ENCODE peak calls at places on chromosome 9, in ten cellular contexts. Z, A, H, M, F, G, E, Q, O and J are unnamed samples. For H3K9me3, the result is how much of the 10 kb centered on the place peaks cover.

GRCh38 chr9:24616858-24617257 is 71.2 kb upstream of the IZUMO3 start:
- DNase-seq in Z (no peak), A (no peak), H (no peak), M (no peak), F (no peak), G (no peak), E (peak), Q (no peak), O (no peak), J (no peak)

GRCh38 chr9:108569624-108570023 is 286.2 kb downstream of the ACTL7B start:
- DNase-seq in Z (peak), A (no peak), H (no peak), M (no peak), F (no peak), G (no peak), E (no peak), Q (no peak), O (no peak), J (no peak)

GRCh38 chr9:125694478-125694877 is 12.5 kb downstream of the MAPKAP1 start:
- DNase-seq in Z (no peak), A (no peak), H (no peak), M (no peak), F (no peak), G (no peak), E (peak), Q (no peak), O (no peak), J (peak)

GRCh38 chr9:31355965-31356364 is 1028.5 kb upstream of the ACO1 start:
- DNase-seq in Z (no peak), A (no peak), H (no peak), M (no peak), F (no peak), G (no peak), E (no peak), Q (no peak), O (no peak), J (no peak)

GRCh38 chr9:31908158-31908890 is 476.1 kb upstream of the ACO1 start:
- DNase-seq in Z (no peak), A (no peak), H (no peak), M (no peak), F (no peak), G (no peak), E (no peak), Q (no peak), O (no peak), J (no peak)

GRCh38 chr9:114754574-114754973 is 51.3 kb downstream of the TNFSF15 start:
- DNase-seq in Z (no peak), A (no peak), H (peak), M (no peak), F (no peak), G (no peak), E (no peak), Q (no peak), O (no peak), J (no peak)

GRCh38 chr9:98550206-98550820 is 158.4 kb downstream of the GABBR2 start:
- DNase-seq in Z (no peak), A (no peak), H (no peak), M (no peak), F (no peak), G (no peak), E (no peak), Q (peak), O (no peak), J (no peak)

GRCh38 chr9:5801739-5802113 is 31.2 kb downstream of the ERMP1 start:
- DNase-seq in Z (no peak), A (no peak), H (no peak), M (no peak), F (no peak), G (no peak), E (no peak), Q (no peak), O (no peak), J (no peak)

GRCh38 chr9:79287152-79287766 is 284.5 kb upstream of the TLE4 start:
- DNase-seq in Z (no peak), A (no peak), H (no peak), M (no peak), F (no peak), G (no peak), E (no peak), Q (no peak), O (no peak), J (no peak)

GRCh38 chr9:137725598-137725997 is 106.8 kb downstream of the EHMT1 start:
- DNase-seq in Z (no peak), A (no peak), H (no peak), M (no peak), F (no peak), G (no peak), E (no peak), Q (no peak), O (no peak), J (no peak)

GRCh38 chr9:37030591-37030939 is 3.5 kb downstream of the PAX5 start:
- DNase-seq in Z (no peak), A (no peak), H (peak), M (no peak), F (no peak), G (no peak), E (no peak), Q (no peak), O (no peak), J (no peak)

GRCh38 chr9:90189306-90189705 is 453.3 kb downstream of the DIRAS2 start:
- DNase-seq in Z (no peak), A (no peak), H (peak), M (no peak), F (no peak), G (no peak), E (no peak), Q (no peak), O (no peak), J (no peak)

GRCh38 chr9:129281506-129282145 is 103.6 kb upstream of the IER5L start:
- DNase-seq in Z (no peak), A (no peak), H (peak), M (no peak), F (peak), G (no peak), E (no peak), Q (peak), O (peak), J (no peak)

GRCh38 chr9:121271368-121272351 is 3.7 kb downstream of the GSN start:
- DNase-seq in Z (no peak), A (peak), H (no peak), M (peak), F (no peak), G (no peak), E (no peak), Q (peak), O (peak), J (no peak)
- H3K4me3 ChIP-seq in Z (no peak), A (peak), H (no peak), M (peak), F (no peak), G (no peak), E (no peak), Q (peak), O (peak), J (no peak)

DNA sequence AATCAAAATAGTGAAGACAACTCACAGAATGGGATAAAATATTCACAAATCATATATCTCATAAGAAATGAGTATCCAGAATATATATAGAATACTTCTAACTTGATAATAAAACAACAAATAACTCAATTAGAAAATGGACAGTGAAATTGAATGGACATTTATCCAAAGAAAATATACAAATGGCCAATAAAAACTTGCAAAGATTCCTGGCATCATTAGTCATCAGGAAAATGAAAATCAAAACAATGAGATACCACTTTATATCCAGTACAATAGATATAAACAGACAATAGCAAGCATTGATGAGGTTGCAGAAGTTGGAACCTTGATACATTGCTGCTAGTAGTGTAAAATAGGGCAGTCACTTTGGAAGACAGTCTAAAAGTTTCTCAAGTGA is 12.8 kb upstream of the TLR4 start:
- DNase-seq in Z (no peak), A (no peak), H (no peak), M (no peak), F (no peak), G (no peak), E (no peak), Q (no peak), O (no peak), J (no peak)
- H3K9me3 ChIP-seq in Z (under half), A (under half), H (under half), M (under half), F (under half), G (under half), E (under half), Q (under half), O (under half), J (under half)

GRCh38 chr9:112868956-112869594 is 21.6 kb downstream of the SLC46A2 start:
- DNase-seq in Z (no peak), A (no peak), H (no peak), M (no peak), F (no peak), G (no peak), E (no peak), Q (peak), O (no peak), J (no peak)
- H3K4me3 ChIP-seq in Z (no peak), A (no peak), H (no peak), M (no peak), F (no peak), G (no peak), E (no peak), Q (no peak), O (no peak), J (no peak)

GRCh38 chr9:976805-977360 is 428 bp downstream of the DMRT3 start:
- DNase-seq in Z (no peak), A (no peak), H (no peak), M (no peak), F (no peak), G (peak), E (no peak), Q (no peak), O (no peak), J (no peak)
- H3K9me3 ChIP-seq in Z (under half), A (under half), H (under half), M (under half), F (under half), G (under half), E (under half), Q (under half), O (under half), J (under half)

DNA sequence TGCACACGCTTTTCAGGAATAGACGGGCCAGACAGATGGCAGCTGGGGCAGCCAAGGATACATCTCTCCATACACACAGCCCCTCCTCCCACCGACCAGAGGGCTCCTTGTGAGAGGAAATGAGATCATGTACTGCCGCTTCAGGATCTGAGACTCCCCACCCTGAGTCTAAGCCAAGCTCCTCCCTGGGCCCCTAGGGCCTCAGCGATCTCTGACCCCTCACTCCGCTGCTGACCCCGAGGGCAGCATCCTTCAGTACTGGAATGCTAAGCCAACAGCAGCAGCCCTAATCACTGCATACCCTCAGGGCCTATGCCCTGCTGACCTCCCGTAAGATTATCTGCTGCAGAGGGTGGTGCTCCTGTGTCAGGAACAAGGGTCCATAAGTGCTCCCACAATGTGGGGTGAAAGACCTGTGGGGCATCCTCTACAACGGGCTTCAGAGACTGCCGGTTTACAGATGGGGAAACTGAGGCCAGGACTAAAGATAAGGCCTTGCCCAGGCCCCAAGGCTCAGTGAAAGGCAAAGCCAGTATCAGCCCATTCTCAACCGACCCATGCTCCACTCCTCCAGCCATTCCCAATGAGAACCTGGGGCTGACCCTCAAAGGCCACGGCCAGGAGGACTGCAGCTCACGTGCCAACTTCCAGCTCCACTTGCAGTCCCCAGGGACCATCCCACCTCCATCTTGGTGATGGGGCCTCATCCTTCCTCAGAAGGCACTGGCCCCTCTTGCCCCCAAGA is 37.5 kb downstream of the BICD2 start:
- DNase-seq in Z (no peak), A (no peak), H (peak), M (no peak), F (no peak), G (no peak), E (no peak), Q (no peak), O (peak), J (no peak)
- H3K4me3 ChIP-seq in Z (no peak), A (no peak), H (no peak), M (no peak), F (no peak), G (no peak), E (no peak), Q (no peak), O (no peak), J (no peak)

GRCh38 chr9:33254211-33254610 is 10.3 kb downstream of the BAG1 start:
- DNase-seq in Z (no peak), A (no peak), H (no peak), M (no peak), F (no peak), G (no peak), E (no peak), Q (no peak), O (no peak), J (no peak)
- H3K9me3 ChIP-seq in Z (under half), A (under half), H (under half), M (under half), F (under half), G (under half), E (under half), Q (under half), O (under half), J (under half)

GRCh38 chr9:133738806-133739150 is 626 bp upstream of the SARDH start:
- DNase-seq in Z (no peak), A (no peak), H (no peak), M (no peak), F (no peak), G (no peak), E (no peak), Q (peak), O (no peak), J (no peak)
- H3K4me3 ChIP-seq in Z (no peak), A (no peak), H (no peak), M (no peak), F (no peak), G (no peak), E (no peak), Q (no peak), O (no peak), J (no peak)

GRCh38 chr9:122527193-122527592 is at the start of gene OR1N1:
- DNase-seq in Z (no peak), A (no peak), H (no peak), M (no peak), F (no peak), G (no peak), E (no peak), Q (no peak), O (no peak), J (no peak)
- H3K9me3 ChIP-seq in Z (under half), A (under half), H (under half), M (under half), F (under half), G (under half), E (under half), Q (under half), O (under half), J (under half)

GRCh38 chr9:22008662-22009562 is at the start of gene CDKN2B:
- DNase-seq in Z (peak), A (peak), H (peak), M (peak), F (peak), G (peak), E (peak), Q (peak), O (peak), J (no peak)

GRCh38 chr9:22002038-22002437 is 7.1 kb downstream of the CDKN2B start:
- DNase-seq in Z (no peak), A (no peak), H (no peak), M (no peak), F (no peak), G (no peak), E (no peak), Q (no peak), O (no peak), J (no peak)

GRCh38 chr9:22009563-22009867 is 410 bp upstream of the CDKN2B start:
- DNase-seq in Z (no peak), A (no peak), H (no peak), M (no peak), F (no peak), G (no peak), E (no peak), Q (no peak), O (no peak), J (no peak)

GRCh38 chr9:22005700-22006605 is 3.2 kb downstream of the CDKN2B start:
- DNase-seq in Z (peak), A (no peak), H (no peak), M (no peak), F (no peak), G (no peak), E (no peak), Q (no peak), O (no peak), J (no peak)

DNA sequence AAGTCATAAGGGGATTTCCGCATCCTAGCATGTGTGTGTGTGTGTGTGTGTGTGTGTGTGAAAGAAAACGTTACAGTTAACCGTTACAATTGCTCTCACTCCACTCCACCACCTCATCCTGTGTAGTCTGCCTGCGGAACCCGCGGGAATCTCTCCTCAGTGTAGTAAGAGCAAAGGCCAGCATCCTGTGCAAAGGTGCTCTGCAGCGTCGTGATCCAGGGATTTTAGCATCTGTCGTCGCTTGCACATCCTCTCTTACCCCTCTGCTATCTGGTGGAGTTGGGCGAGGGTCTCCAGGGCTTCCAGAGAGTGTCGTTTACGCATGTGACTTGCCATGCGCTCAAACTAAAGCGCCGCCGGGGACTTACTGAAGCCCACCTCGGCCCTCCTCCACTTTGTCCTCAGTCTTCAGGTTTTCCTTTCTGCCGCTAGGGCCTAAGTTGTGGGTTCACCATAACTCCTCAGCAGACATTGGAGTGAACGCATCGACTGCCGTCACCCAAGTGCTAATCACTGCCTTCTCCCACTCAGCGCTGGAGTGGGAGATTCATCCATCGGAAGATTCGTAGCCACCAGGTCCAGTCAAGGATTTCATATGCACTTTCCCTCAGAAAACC is 3.9 kb downstream of the CDKN2B start:
- DNase-seq in Z (peak), A (no peak), H (no peak), M (no peak), F (no peak), G (no peak), E (peak), Q (no peak), O (no peak), J (no peak)
- H3K4me3 ChIP-seq in Z (peak), A (no peak), H (no peak), M (no peak), F (no peak), G (no peak), E (no peak), Q (no peak), O (no peak), J (no peak)

DNA sequence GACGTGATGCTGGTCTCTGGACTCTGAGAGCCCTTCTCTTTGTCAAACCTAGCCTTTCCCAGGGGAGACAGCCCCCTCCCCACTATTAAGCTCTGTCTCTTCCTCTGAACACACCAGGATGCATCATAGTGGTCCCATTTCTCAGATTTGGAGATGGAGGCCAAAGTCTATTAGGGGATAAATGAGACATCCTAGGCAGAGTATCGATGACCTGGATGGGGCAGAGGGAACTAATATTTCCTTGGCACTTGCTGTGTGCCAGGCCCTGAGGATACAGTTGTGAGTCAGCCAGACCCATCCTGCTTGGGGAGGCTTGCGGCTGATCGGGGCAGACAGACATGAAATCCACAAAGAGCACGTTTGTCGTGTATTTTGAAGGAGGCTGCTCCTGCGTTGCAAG is 5.2 kb downstream of the DNM1 start:
- DNase-seq in Z (no peak), A (no peak), H (no peak), M (no peak), F (no peak), G (no peak), E (no peak), Q (no peak), O (no peak), J (no peak)
- H3K9me3 ChIP-seq in Z (under half), A (under half), H (under half), M (under half), F (under half), G (under half), E (under half), Q (under half), O (under half), J (under half)